ENCODE peak calls at places on chromosomes 6 and 20, in seven cellular contexts. M, A, R, S, K, U and I are unnamed samples. For H3K9me3, the result is how much of the 10 kb centered on the place peaks cover.

GRCh38 chr20:47310729-47311128 is 45.8 kb downstream of the ZMYND8 start:
- DNase-seq in A (no peak), U (peak), M (no peak), R (no peak), K (no peak), S (no peak), I (no peak)

GRCh38 chr20:63540417-63541186 is 3.4 kb upstream of the PTK6 start:
- DNase-seq in K (peak), R (no peak), U (no peak), A (no peak), S (peak), M (no peak), I (no peak)

GRCh38 chr6:99736302-99736701 is 129.7 kb downstream of the PRDM13 start:
- DNase-seq in M (no peak), A (no peak), K (no peak), S (no peak), U (no peak), R (no peak), I (no peak)

GRCh38 chr6:164832410-164832809 is 477.0 kb downstream of the C6orf118 start:
- DNase-seq in S (no peak), U (no peak), R (no peak), K (no peak), A (no peak), M (no peak), I (no peak)

GRCh38 chr6:3522561-3523287 is 65.9 kb upstream of the SLC22A23 start:
- DNase-seq in A (peak), R (no peak), K (peak), U (no peak), M (no peak), S (no peak), I (no peak)

GRCh38 chr6:148451690-148452089 is 109.1 kb downstream of the SASH1 start:
- DNase-seq in U (no peak), K (no peak), A (no peak), M (no peak), R (no peak), S (no peak), I (no peak)

GRCh38 chr6:84870693-84871092 is 106.3 kb upstream of the TBX18 start:
- DNase-seq in R (no peak), M (no peak), S (no peak), K (no peak), A (no peak), U (no peak), I (no peak)

GRCh38 chr6:50952092-50952932 is 133.6 kb downstream of the TFAP2B start:
- DNase-seq in K (no peak), M (peak), S (no peak), U (no peak), R (no peak), A (no peak), I (no peak)

GRCh38 chr6:105372142-105372861 is 30.6 kb downstream of the PREP start:
- DNase-seq in R (no peak), K (no peak), A (no peak), S (no peak), M (no peak), U (no peak), I (no peak)

DNA sequence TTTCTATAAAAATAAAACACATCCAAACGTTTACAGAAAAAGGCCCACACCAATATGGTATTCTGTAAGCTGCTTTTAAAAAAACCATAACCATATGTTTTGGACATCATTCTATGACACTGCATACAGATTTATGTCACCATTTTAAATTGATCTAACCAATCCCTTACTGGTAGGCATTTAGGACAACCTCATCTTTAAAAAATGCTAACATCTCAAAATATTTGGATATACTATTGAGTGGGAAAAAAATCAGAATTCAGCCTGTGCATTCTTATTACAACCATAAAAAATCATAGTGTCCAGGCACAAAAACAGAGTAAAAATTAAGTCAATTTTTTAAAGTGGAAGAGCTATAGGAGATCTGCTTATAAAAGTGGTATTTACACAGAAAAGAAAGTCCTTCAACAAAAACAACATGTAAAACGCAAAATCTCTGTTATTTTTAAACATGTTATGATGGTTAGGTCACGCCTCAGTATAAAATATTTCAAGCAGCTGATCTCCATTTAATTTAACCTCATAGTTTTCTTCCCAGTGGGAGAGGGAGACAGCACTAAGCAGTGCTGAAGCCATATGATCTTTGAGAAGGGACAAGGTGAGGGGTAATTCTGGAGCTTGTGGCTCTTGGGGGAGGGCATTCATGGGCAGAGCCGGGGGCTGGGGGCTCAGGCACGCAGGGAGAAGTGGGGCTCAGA is 21.2 kb downstream of the TRAM2 start:
- DNase-seq in S (no peak), R (no peak), M (no peak), U (no peak), A (no peak), K (peak), I (no peak)
- TF ChIP-seq CTCF in S (no peak), R (no peak), M (no peak), U (no peak), A (no peak), K (no peak), I (no peak)

DNA sequence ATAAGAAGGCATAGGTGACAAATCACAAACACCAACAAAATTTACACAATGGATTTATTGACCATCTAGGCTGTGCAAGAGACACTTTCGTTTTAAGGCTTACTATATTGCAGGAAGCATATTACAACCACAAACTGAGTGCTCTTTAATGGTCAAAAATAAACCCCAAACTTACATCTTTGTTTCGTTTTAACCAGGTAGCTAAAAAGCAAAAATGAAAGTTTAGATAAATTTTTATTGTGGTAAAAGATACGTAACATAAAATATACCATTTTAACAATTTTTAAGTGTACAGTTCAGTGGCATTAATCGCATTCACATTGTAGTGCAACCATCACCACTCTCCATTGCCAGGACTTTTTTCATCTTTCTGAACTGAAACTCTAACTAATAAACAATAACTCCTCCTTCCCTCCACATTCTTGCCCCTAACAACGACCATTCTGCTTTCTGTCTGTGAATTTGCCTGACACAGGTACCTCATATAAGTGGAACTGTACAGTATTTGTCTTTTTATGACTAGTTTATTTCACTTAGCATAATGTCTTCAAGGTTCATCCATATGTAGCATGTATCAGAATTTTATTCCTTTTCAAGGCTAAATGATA is 32.3 kb upstream of the DUSP22 start:
- DNase-seq in R (no peak), M (no peak), U (no peak), A (no peak), S (no peak), K (no peak), I (no peak)
- H3K27ac ChIP-seq in R (no peak), M (no peak), U (no peak), A (no peak), S (no peak), K (no peak), I (no peak)

DNA sequence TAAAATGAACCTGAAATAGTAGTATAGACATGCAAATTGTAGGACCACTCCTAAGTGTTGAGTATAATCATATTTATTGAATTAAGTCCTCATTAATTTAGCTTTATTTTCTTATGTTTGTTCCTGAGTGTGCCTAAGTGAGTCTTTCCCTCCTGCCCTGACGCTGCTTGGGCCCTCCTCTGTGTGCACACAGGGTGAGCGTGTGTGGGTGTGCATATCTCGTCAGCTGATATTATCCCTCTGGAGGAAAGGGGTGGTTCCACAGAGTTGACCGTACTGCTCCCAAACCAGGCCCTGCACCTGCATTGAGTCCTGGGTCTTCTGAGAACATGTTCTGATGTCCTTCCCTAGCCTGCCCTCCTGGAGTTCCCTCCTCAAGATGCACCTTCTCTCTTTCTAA is 28.0 kb downstream of the TULP4 start:
- DNase-seq in S (no peak), K (no peak), M (no peak), U (no peak), A (no peak), R (no peak), I (no peak)
- H3K9me3 ChIP-seq in S (under half), K (under half), M (under half), U (under half), A (under half), R (under half), I (under half)

GRCh38 chr6:27720607-27721580 is 191.3 kb downstream of the OR2B2 start:
- DNase-seq in S (no peak), A (peak), R (no peak), M (no peak), K (peak), U (no peak), I (no peak)
- TF ChIP-seq CTCF in S (no peak), A (no peak), R (no peak), M (no peak), K (no peak), U (no peak), I (no peak)

GRCh38 chr20:11044561-11044960 is 370.8 kb upstream of the JAG1 start:
- DNase-seq in S (no peak), M (no peak), R (no peak), A (no peak), U (no peak), K (no peak), I (no peak)

GRCh38 chr20:11045412-11046175 is 371.8 kb upstream of the JAG1 start:
- DNase-seq in R (no peak), U (no peak), M (no peak), A (no peak), K (no peak), S (no peak), I (no peak)

GRCh38 chr20:11041396-11041795 is 367.6 kb upstream of the JAG1 start:
- DNase-seq in U (no peak), R (no peak), K (peak), S (no peak), M (no peak), A (no peak), I (no peak)
- H3K27ac ChIP-seq in U (no peak), R (no peak), K (no peak), S (no peak), M (no peak), A (no peak), I (no peak)

GRCh38 chr6:18204691-18205090 is 49.5 kb downstream of the KDM1B start:
- DNase-seq in M (no peak), S (no peak), K (no peak), U (no peak), A (peak), R (no peak), I (no peak)
- H3K9me3 ChIP-seq in M (under half), S (under half), K (under half), U (under half), A (under half), R (under half), I (under half)

DNA sequence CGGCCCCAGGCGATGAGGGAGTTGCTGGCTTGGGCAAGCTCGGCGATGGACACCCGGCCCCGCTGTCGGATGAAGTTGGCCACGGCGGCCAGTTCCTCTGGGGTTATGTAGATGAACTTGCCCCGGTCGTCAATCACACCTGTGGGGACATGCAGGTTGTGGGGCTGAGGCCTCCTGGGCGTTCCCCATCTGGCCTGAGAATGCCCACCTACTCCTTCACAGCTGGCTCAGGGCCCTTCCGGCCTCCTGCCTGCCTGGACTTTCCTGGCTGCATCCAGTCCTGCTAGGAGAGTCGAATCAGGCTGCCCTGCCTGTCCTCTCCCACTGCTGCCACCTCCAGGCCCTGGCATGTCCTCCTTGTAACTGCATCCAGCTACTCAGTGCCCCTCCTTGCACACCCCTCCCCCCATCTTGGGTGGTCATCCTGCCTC is 13.8 kb downstream of the DDRGK1 start:
- DNase-seq in S (no peak), A (no peak), R (no peak), M (no peak), K (no peak), U (no peak), I (no peak)
- TF ChIP-seq CTCF in S (no peak), A (no peak), R (no peak), M (no peak), K (no peak), U (no peak), I (no peak)

GRCh38 chr20:49664914-49665313 is 48.8 kb downstream of the B4GALT5 start:
- DNase-seq in K (no peak), M (no peak), A (no peak), R (no peak), S (no peak), U (no peak), I (no peak)
- H3K27ac ChIP-seq in K (no peak), M (no peak), A (no peak), R (no peak), S (no peak), U (no peak), I (no peak)

DNA sequence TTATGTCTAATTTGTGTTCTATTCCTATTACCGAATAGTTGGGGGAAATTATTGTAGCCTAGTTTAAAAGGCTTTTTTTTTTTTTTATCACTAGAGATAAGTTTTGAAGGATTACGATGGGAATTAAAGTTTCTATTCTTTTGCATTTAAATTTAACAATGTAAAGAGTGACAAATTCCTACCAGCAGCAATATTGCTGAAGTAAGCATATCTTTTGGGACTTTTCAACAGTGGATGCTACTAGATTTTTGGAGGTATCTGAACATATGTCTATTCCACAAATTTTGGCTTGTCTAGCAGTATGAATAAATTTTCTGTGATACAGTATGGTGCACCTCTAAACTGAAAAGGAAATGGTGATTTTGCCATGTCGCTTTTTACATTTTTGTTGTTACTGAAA is 368.3 kb upstream of the MANEA start:
- DNase-seq in R (no peak), U (no peak), S (no peak), K (no peak), M (no peak), A (no peak), I (no peak)
- H3K9me3 ChIP-seq in R (under half), U (under half), S (under half), K (under half), M (under half), A (under half), I (under half)